ENCODE peak calls at places on chromosomes 12 and 14, in ten cellular contexts. One of them, this sample, is unnamed.

GRCh38 chr14:69056389-69056788 is 77.3 kb upstream of the ACTN1 start:
- DNase-seq in fibroblast of lung: peak; percentile 53
- DNase-seq in CD8-positive, alpha-beta T cell: peak; percentile 25
- DNase-seq in fibroblast of mammary gland: peak; percentile 47
- DNase-seq in B cell: no peak
- DNase-seq in uterus: peak; percentile 53
- DNase-seq in Calu3: no peak
- DNase-seq in glutamatergic neuron: no peak
- DNase-seq in IMR-90: peak; percentile 54
- DNase-seq in HFF-Myc: no peak
- DNase-seq in this sample: no peak

GRCh38 chr14:30620178-30620577 is 1.9 kb upstream of the SCFD1 start:
- DNase-seq in fibroblast of lung: peak; percentile 57
- DNase-seq in CD8-positive, alpha-beta T cell: no peak
- DNase-seq in fibroblast of mammary gland: peak; percentile 62
- DNase-seq in B cell: peak; percentile 20
- DNase-seq in uterus: no peak
- DNase-seq in Calu3: no peak
- DNase-seq in glutamatergic neuron: no peak
- DNase-seq in IMR-90: peak; percentile 73
- DNase-seq in HFF-Myc: no peak
- DNase-seq in this sample: no peak

GRCh38 chr12:116880817-116881324 is 370 bp downstream of the HRK start:
- DNase-seq in fibroblast of lung: peak; percentile 18
- DNase-seq in CD8-positive, alpha-beta T cell: no peak
- DNase-seq in fibroblast of mammary gland: peak; percentile 36
- DNase-seq in B cell: peak; percentile 77
- DNase-seq in uterus: no peak
- DNase-seq in Calu3: peak; percentile 61
- DNase-seq in glutamatergic neuron: peak; percentile 70
- DNase-seq in IMR-90: peak; percentile 45
- DNase-seq in HFF-Myc: no peak
- DNase-seq in this sample: peak; percentile 44

GRCh38 chr12:112353389-112353788 is 28.8 kb downstream of the HECTD4 start:
- DNase-seq in fibroblast of lung: peak; percentile 35
- DNase-seq in CD8-positive, alpha-beta T cell: no peak
- DNase-seq in fibroblast of mammary gland: peak; percentile 46
- DNase-seq in B cell: no peak
- DNase-seq in uterus: no peak
- DNase-seq in Calu3: no peak
- DNase-seq in glutamatergic neuron: no peak
- DNase-seq in IMR-90: peak; percentile 44
- DNase-seq in HFF-Myc: no peak
- DNase-seq in this sample: no peak

GRCh38 chr12:55060470-55060869 is 40.7 kb downstream of the NEUROD4 start:
- DNase-seq in fibroblast of lung: no peak
- DNase-seq in CD8-positive, alpha-beta T cell: no peak
- DNase-seq in fibroblast of mammary gland: no peak
- DNase-seq in B cell: no peak
- DNase-seq in uterus: no peak
- DNase-seq in Calu3: no peak
- DNase-seq in glutamatergic neuron: no peak
- DNase-seq in IMR-90: no peak
- DNase-seq in HFF-Myc: no peak
- DNase-seq in this sample: no peak

GRCh38 chr14:99472937-99473336 is 7.7 kb downstream of the SETD3 start:
- DNase-seq in fibroblast of lung: no peak
- DNase-seq in CD8-positive, alpha-beta T cell: no peak
- DNase-seq in fibroblast of mammary gland: no peak
- DNase-seq in B cell: no peak
- DNase-seq in uterus: no peak
- DNase-seq in Calu3: no peak
- DNase-seq in glutamatergic neuron: no peak
- DNase-seq in IMR-90: no peak
- DNase-seq in HFF-Myc: no peak
- DNase-seq in this sample: no peak

GRCh38 chr12:68565391-68565903 is 45.3 kb upstream of the RAP1B start:
- DNase-seq in fibroblast of lung: peak; percentile 94
- DNase-seq in CD8-positive, alpha-beta T cell: no peak
- DNase-seq in fibroblast of mammary gland: peak; percentile 90
- DNase-seq in B cell: no peak
- DNase-seq in uterus: peak; percentile 35
- DNase-seq in Calu3: peak; percentile 10
- DNase-seq in glutamatergic neuron: no peak
- DNase-seq in IMR-90: peak; percentile 88
- DNase-seq in HFF-Myc: peak; percentile 87
- DNase-seq in this sample: no peak

GRCh38 chr14:77478796-77479195 is 19.8 kb downstream of the ISM2 start:
- DNase-seq in fibroblast of lung: no peak
- DNase-seq in CD8-positive, alpha-beta T cell: no peak
- DNase-seq in fibroblast of mammary gland: no peak
- DNase-seq in B cell: no peak
- DNase-seq in uterus: no peak
- DNase-seq in Calu3: no peak
- DNase-seq in glutamatergic neuron: no peak
- DNase-seq in IMR-90: no peak
- DNase-seq in HFF-Myc: no peak
- DNase-seq in this sample: no peak

GRCh38 chr12:75887979-75888378 is 143.6 kb downstream of the PHLDA1 start:
- DNase-seq in fibroblast of lung: no peak
- DNase-seq in CD8-positive, alpha-beta T cell: no peak
- DNase-seq in fibroblast of mammary gland: no peak
- DNase-seq in B cell: no peak
- DNase-seq in uterus: no peak
- DNase-seq in Calu3: no peak
- DNase-seq in glutamatergic neuron: no peak
- DNase-seq in IMR-90: no peak
- DNase-seq in HFF-Myc: no peak
- DNase-seq in this sample: no peak

GRCh38 chr14:106455026-106455425 is 928.6 kb downstream of the TMEM121 start:
- DNase-seq in fibroblast of lung: no peak
- DNase-seq in CD8-positive, alpha-beta T cell: no peak
- DNase-seq in fibroblast of mammary gland: no peak
- DNase-seq in B cell: no peak
- DNase-seq in uterus: no peak
- DNase-seq in Calu3: no peak
- DNase-seq in glutamatergic neuron: no peak
- DNase-seq in IMR-90: no peak
- DNase-seq in HFF-Myc: no peak
- DNase-seq in this sample: no peak

GRCh38 chr12:125100551-125101434 is 35.6 kb downstream of the AACS start:
- DNase-seq in fibroblast of lung: no peak
- DNase-seq in CD8-positive, alpha-beta T cell: no peak
- DNase-seq in fibroblast of mammary gland: no peak
- DNase-seq in B cell: no peak
- DNase-seq in uterus: no peak
- DNase-seq in Calu3: peak; percentile 68
- DNase-seq in glutamatergic neuron: peak; percentile 40
- DNase-seq in IMR-90: no peak
- DNase-seq in HFF-Myc: peak; percentile 9
- DNase-seq in this sample: no peak

DNA sequence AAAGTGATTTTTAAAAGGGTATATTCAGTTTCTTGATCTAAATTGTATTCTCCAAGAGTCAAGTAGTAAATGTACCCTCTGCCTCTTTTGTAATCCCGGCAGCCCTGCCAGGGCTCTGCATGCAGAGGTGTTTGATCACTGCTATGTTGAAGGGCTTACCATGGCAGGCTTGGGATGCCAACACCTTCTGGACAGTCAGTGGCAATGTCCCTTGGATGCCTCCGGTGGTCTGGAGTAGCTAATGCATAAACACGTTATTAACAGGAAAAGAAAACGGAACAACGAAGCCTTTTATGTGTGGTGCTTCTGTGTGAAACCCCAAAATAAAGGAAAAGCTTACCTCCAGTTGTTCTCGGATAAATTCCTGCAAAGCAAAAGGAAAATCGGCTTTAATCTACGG is 19.9 kb downstream of the EIF2B2 start:
- DNase-seq in fibroblast of lung: no peak
- DNase-seq in CD8-positive, alpha-beta T cell: no peak
- DNase-seq in fibroblast of mammary gland: no peak
- DNase-seq in B cell: peak; percentile 15
- DNase-seq in uterus: no peak
- DNase-seq in Calu3: peak; percentile 32
- DNase-seq in glutamatergic neuron: peak; percentile 38
- DNase-seq in IMR-90: no peak
- DNase-seq in HFF-Myc: no peak
- DNase-seq in this sample: peak; percentile 26
- TF ChIP-seq CTCF in fibroblast of lung: peak; percentile 56
- TF ChIP-seq CTCF in CD8-positive, alpha-beta T cell: no peak
- TF ChIP-seq CTCF in fibroblast of mammary gland: peak; percentile 36
- TF ChIP-seq CTCF in B cell: no peak
- TF ChIP-seq CTCF in uterus: no peak
- TF ChIP-seq CTCF in Calu3: no peak
- TF ChIP-seq CTCF in glutamatergic neuron: peak; percentile 67
- TF ChIP-seq CTCF in IMR-90: peak; percentile 32
- TF ChIP-seq CTCF in HFF-Myc: peak; percentile 41
- TF ChIP-seq CTCF in this sample: peak; percentile 53

DNA sequence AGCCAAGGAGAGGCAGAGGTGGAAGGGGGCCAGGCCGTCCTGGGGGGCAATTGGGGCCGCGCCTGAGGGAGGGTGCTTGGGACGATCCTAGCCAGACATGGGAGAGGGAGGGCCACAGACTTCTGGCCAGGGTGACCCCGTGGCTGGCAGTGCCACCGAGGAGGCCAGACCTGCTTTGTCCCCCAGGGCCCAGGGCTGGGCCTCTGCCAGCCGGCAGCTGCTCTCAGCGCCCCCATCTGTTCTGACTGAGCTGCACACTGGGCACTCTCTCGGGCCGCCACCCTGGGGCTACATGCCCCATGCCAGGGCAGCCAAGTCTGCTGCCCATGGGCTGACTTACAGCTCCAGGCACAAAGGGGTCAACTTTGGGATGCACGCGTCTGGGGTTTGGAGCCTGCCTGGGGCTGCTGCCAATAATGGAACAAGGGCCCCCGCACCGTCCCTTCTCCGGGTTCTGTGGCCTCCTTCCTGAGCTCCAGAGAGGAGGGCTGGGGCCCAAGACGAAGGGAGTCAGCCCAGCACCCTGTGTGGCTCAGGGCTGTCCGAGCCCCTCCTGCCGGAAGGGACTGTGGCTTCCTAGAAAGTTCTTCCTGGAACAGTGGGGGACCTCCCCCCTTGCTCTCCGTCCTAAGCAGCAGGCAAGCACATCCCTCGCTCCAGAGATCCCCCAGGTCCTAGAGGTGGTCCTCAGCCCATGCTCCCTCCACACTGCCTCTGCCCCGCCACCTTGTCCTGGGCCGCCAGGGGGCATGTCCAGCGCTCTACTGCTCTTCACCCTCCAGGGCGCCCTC is 1.1 kb downstream of the ADSS1 start:
- DNase-seq in fibroblast of lung: peak; percentile 63
- DNase-seq in CD8-positive, alpha-beta T cell: no peak
- DNase-seq in fibroblast of mammary gland: peak; percentile 28
- DNase-seq in B cell: peak; percentile 38
- DNase-seq in uterus: no peak
- DNase-seq in Calu3: peak; percentile 71
- DNase-seq in glutamatergic neuron: peak; percentile 60
- DNase-seq in IMR-90: no peak
- DNase-seq in HFF-Myc: no peak
- DNase-seq in this sample: peak; percentile 50
- TF ChIP-seq CTCF in fibroblast of lung: peak; percentile 47
- TF ChIP-seq CTCF in CD8-positive, alpha-beta T cell: no peak
- TF ChIP-seq CTCF in fibroblast of mammary gland: peak; percentile 33
- TF ChIP-seq CTCF in B cell: no peak
- TF ChIP-seq CTCF in uterus: peak; percentile 9
- TF ChIP-seq CTCF in Calu3: peak; percentile 25
- TF ChIP-seq CTCF in glutamatergic neuron: no peak
- TF ChIP-seq CTCF in IMR-90: peak; percentile 34
- TF ChIP-seq CTCF in HFF-Myc: peak; percentile 37
- TF ChIP-seq CTCF in this sample: no peak

DNA sequence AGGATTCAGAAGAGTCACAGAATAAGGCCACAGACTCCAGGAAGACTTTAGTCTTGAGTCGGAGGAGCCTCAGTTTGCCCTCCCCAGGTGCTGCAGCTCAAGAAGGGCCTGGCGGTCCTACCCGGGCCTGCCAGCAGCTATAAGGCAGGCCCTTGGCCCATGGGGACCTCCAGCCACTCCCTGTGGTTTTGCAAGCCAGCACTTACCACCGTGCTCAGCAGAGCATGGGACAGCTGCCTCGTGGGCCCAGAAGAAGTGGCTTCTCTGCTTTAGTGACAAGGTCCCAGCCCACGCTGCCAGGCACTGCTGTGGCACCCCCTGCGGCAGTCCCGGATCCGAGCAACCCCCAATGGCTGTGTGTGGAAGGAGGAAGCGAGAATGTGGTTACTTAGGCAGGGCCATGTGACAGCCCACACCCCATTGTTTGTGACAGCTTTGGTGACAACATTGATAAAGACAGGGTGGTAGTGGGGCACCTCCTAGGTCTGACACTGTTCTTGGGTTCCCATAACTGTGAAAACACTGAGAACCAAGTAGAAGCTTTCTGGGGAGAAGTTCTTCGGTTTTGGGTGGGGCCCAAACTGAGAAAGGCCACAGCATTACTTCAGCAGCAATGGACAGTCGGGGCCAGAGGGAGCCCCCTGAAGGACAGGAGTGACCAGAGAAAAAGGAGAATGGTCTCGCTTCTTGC is at the start of gene SELPLG:
- DNase-seq in fibroblast of lung: no peak
- DNase-seq in CD8-positive, alpha-beta T cell: peak; percentile 96
- DNase-seq in fibroblast of mammary gland: no peak
- DNase-seq in B cell: peak; percentile 95
- DNase-seq in uterus: no peak
- DNase-seq in Calu3: no peak
- DNase-seq in glutamatergic neuron: no peak
- DNase-seq in IMR-90: no peak
- DNase-seq in HFF-Myc: no peak
- DNase-seq in this sample: no peak
- TF ChIP-seq CTCF in fibroblast of lung: no peak
- TF ChIP-seq CTCF in CD8-positive, alpha-beta T cell: peak; percentile 23
- TF ChIP-seq CTCF in fibroblast of mammary gland: no peak
- TF ChIP-seq CTCF in B cell: peak; percentile 41
- TF ChIP-seq CTCF in uterus: no peak
- TF ChIP-seq CTCF in Calu3: no peak
- TF ChIP-seq CTCF in glutamatergic neuron: no peak
- TF ChIP-seq CTCF in IMR-90: no peak
- TF ChIP-seq CTCF in HFF-Myc: no peak
- TF ChIP-seq CTCF in this sample: no peak

DNA sequence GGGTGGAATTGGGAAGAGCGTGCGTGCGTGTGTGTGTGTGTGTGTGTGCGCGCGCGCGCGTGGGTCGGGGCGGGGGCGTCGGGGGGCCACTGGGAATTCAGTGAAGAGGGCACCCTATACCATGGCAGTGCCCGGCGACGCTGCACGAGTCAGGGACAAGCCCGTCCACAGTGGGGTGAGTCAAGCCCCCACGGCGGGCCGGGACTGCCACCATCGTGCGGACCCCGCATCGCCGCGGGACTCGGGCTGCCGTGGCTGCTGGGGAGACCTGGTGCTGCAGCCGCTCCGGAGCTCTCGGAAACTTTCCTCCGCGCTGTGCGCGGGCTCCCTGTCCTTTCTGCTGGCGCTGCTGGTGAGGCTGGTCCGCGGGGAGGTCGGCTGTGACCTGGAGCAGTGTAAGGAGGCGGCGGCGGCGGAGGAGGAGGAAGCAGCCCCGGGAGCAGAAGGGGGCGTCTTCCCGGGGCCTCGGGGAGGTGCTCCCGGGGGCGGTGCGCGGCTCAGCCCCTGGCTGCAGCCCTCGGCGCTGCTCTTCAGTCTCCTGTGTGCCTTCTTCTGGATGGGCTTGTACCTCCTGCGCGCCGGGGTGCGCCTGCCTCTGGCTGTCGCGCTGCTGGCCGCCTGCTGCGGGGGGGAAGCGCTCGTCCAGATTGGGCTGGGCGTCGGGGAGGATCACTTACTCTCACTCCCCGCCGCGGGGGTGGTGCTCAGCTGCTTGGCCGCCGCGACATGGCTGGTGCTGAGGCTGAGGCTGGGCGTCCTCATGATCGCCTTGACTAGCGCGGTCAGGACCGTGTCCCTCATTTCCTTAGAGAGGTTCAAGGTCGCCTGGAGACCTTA is 1.0 kb downstream of the PDE3A start:
- DNase-seq in fibroblast of lung: peak; percentile 43
- DNase-seq in CD8-positive, alpha-beta T cell: no peak
- DNase-seq in fibroblast of mammary gland: peak; percentile 52
- DNase-seq in B cell: no peak
- DNase-seq in uterus: peak; percentile 71
- DNase-seq in Calu3: peak; percentile 75
- DNase-seq in glutamatergic neuron: peak; percentile 75
- DNase-seq in IMR-90: peak; percentile 39
- DNase-seq in HFF-Myc: no peak
- DNase-seq in this sample: peak; percentile 63
- TF ChIP-seq CTCF in fibroblast of lung: peak; percentile 18
- TF ChIP-seq CTCF in CD8-positive, alpha-beta T cell: no peak
- TF ChIP-seq CTCF in fibroblast of mammary gland: no peak
- TF ChIP-seq CTCF in B cell: no peak
- TF ChIP-seq CTCF in uterus: peak; percentile 51
- TF ChIP-seq CTCF in Calu3: no peak
- TF ChIP-seq CTCF in glutamatergic neuron: no peak
- TF ChIP-seq CTCF in IMR-90: no peak
- TF ChIP-seq CTCF in HFF-Myc: no peak
- TF ChIP-seq CTCF in this sample: no peak

This sample was measured in endothelial cell.